ENCODE peak calls at places on chromosome 11, in four cellular contexts. J is activated T-cell treated with anti-CD3 and anti-CD28 coated beads, Interleukin-2, amount 50 U/mL, for 48 hours; Y is NCI-H774; K is NCI-H2029 treated with DMSO at 0.1 percent for 48 hours. E is an unnamed sample.

GRCh38 chr11:74648894-74649293 is 56.5 kb downstream of the POLD3 start:
- DNase-seq in J (no peak), Y (no peak), K (no peak), E (no peak)

GRCh38 chr11:1070594-1071462 is 3.8 kb upstream of the MUC2 start:
- DNase-seq in J (no peak), Y (no peak), K (no peak), E (no peak)

GRCh38 chr11:35038211-35038930 is 100.6 kb upstream of the CD44 start:
- DNase-seq in J (no peak), Y (no peak), K (no peak), E (no peak)

GRCh38 chr11:114058871-114059277 is 637 bp upstream of the ZBTB16 start:
- DNase-seq in J (no peak), Y (no peak), K (no peak), E (no peak)

GRCh38 chr11:113188433-113188834 is 125.9 kb upstream of the TTC12 start:
- DNase-seq in J (no peak), Y (no peak), K (no peak), E (no peak)

GRCh38 chr11:12123799-12124198 is 13.4 kb downstream of the MICAL2 start:
- DNase-seq in J (no peak), Y (no peak), K (no peak), E (no peak)

GRCh38 chr11:69008774-69009440 is 4.1 kb downstream of the MRGPRF start:
- DNase-seq in J (no peak), Y (no peak), K (no peak), E (no peak)

GRCh38 chr11:111674941-111675340 is 72.7 kb downstream of the SIK2 start:
- DNase-seq in J (no peak), Y (no peak), K (no peak), E (no peak)

GRCh38 chr11:130216591-130217132 is 57.1 kb downstream of the ST14 start:
- DNase-seq in J (peak; percentile 10), Y (no peak), K (no peak), E (no peak)

GRCh38 chr11:63534895-63535461 is 1.6 kb upstream of the PLAAT4 start:
- DNase-seq in J (peak; percentile 36), Y (no peak), K (no peak), E (no peak)

GRCh38 chr11:34305095-34305692 is 52.6 kb downstream of the ABTB2 start:
- DNase-seq in J (no peak), Y (no peak), K (peak; percentile 41), E (no peak)

GRCh38 chr11:61904539-61905048 is 12.8 kb downstream of the RAB3IL1 start:
- DNase-seq in J (no peak), Y (no peak), K (no peak), E (no peak)

GRCh38 chr11:44036811-44037657 is 10.7 kb upstream of the ACCSL start:
- DNase-seq in J (peak; percentile 43), Y (peak; percentile 61), K (no peak), E (peak; percentile 72)

GRCh38 chr11:30282289-30282631 is 40.6 kb upstream of the ARL14EP start:
- DNase-seq in J (peak; percentile 32), Y (no peak), K (no peak), E (no peak)

GRCh38 chr11:113384551-113384950 is 3.0 kb upstream of the ANKK1 start:
- DNase-seq in J (no peak), Y (no peak), K (no peak), E (peak; percentile 90)

GRCh38 chr11:2791139-2791520 is 91.3 kb upstream of the KCNQ1OT1 start:
- DNase-seq in J (no peak), Y (no peak), K (no peak), E (no peak)

GRCh38 chr11:17407575-17407974 is 19.1 kb upstream of the KCNJ11 start:
- DNase-seq in J (no peak), Y (no peak), K (no peak), E (no peak)

GRCh38 chr11:86182976-86183584 is 61.5 kb upstream of the EED start:
- DNase-seq in J (peak; percentile 85), Y (no peak), K (no peak), E (no peak)

GRCh38 chr11:34364102-34364501 is 6.3 kb upstream of the ABTB2 start:
- DNase-seq in J (no peak), Y (no peak), K (no peak), E (no peak)

GRCh38 chr11:45209904-45210699 is 63.7 kb downstream of the PRDM11 start:
- DNase-seq in J (no peak), Y (no peak), K (peak; percentile 46), E (no peak)

GRCh38 chr11:131888230-131888826 is 517.9 kb downstream of the NTM start:
- DNase-seq in J (no peak), Y (no peak), K (no peak), E (peak; percentile 12)

GRCh38 chr11:117907276-117908110 is 21.7 kb downstream of the TMPRSS13 start:
- DNase-seq in J (peak; percentile 84), Y (peak; percentile 99), K (peak; percentile 94), E (peak; percentile 89)

GRCh38 chr11:33157103-33158027 is 3.9 kb downstream of the CSTF3 start:
- DNase-seq in J (no peak), Y (no peak), K (no peak), E (peak; percentile 45)

GRCh38 chr11:28524098-28524497 is 415.9 kb downstream of the METTL15 start:
- DNase-seq in J (no peak), Y (no peak), K (no peak), E (no peak)

GRCh38 chr11:69697489-69697843 is 6.4 kb downstream of the FGF19 start:
- DNase-seq in J (no peak), Y (no peak), K (no peak), E (no peak)

GRCh38 chr11:71086687-71087258 is 165.6 kb downstream of the SHANK2 start:
- DNase-seq in J (peak; percentile 18), Y (peak; percentile 61), K (peak; percentile 50), E (peak; percentile 10)